ENCODE peak calls at places on chromosome 9, in seven cellular contexts. X is uterus, G is ovary, N is kidney epithelial cell, M is HFF-Myc, D is sigmoid colon, K is tibial artery. I is an unnamed sample.

GRCh38 chr9:86324308-86324707 is 29.9 kb downstream of the TUT7 start:
- DNase-seq in X (no peak), G (no peak), N (no peak), M (no peak), D (no peak), K (no peak), I (peak)

GRCh38 chr9:115000217-115000639 is 69.8 kb upstream of the TNFSF8 start:
- DNase-seq in X (no peak), G (no peak), N (no peak), M (no peak), D (no peak), K (no peak), I (no peak)

GRCh38 chr9:133730994-133731715 is 7.0 kb downstream of the SARDH start:
- DNase-seq in X (no peak), G (peak), N (no peak), M (no peak), D (peak), K (no peak), I (no peak)

GRCh38 chr9:132946216-132946615 is 1.8 kb upstream of the TSC1 start:
- DNase-seq in X (no peak), G (no peak), N (no peak), M (no peak), D (no peak), K (no peak), I (no peak)

GRCh38 chr9:114046876-114047275 is 31.2 kb downstream of the AMBP start:
- DNase-seq in X (no peak), G (no peak), N (no peak), M (peak), D (no peak), K (no peak), I (no peak)

GRCh38 chr9:76086521-76086920 is 196.0 kb downstream of the PCSK5 start:
- DNase-seq in X (no peak), G (no peak), N (no peak), M (no peak), D (no peak), K (no peak), I (no peak)

GRCh38 chr9:89743576-89744254 is 138.9 kb downstream of the GADD45G start:
- DNase-seq in X (no peak), G (no peak), N (no peak), M (no peak), D (no peak), K (no peak), I (no peak)

GRCh38 chr9:104934686-104935413 is 6.9 kb upstream of the ABCA1 start:
- DNase-seq in X (no peak), G (no peak), N (no peak), M (no peak), D (no peak), K (no peak), I (no peak)

GRCh38 chr9:119370816-119371215 is 1.6 kb upstream of the BRINP1 start:
- DNase-seq in X (no peak), G (peak), N (no peak), M (peak), D (no peak), K (no peak), I (peak)

GRCh38 chr9:131839281-131840084 is 99.6 kb upstream of the RAPGEF1 start:
- DNase-seq in X (no peak), G (no peak), N (peak), M (peak), D (no peak), K (no peak), I (peak)

GRCh38 chr9:69809304-69809863 is 11.2 kb upstream of the CFAP95 start:
- DNase-seq in X (no peak), G (no peak), N (no peak), M (no peak), D (no peak), K (no peak), I (no peak)

GRCh38 chr9:5110867-5111681 is 74.4 kb downstream of the INSL6 start:
- DNase-seq in X (no peak), G (no peak), N (no peak), M (no peak), D (peak), K (peak), I (no peak)

GRCh38 chr9:115969096-115969495 is 184.5 kb upstream of the PAPPA start:
- DNase-seq in X (no peak), G (no peak), N (peak), M (no peak), D (no peak), K (no peak), I (no peak)

GRCh38 chr9:130129425-130130061 is 42.7 kb upstream of the NCS1 start:
- DNase-seq in X (no peak), G (no peak), N (no peak), M (no peak), D (no peak), K (no peak), I (no peak)

DNA sequence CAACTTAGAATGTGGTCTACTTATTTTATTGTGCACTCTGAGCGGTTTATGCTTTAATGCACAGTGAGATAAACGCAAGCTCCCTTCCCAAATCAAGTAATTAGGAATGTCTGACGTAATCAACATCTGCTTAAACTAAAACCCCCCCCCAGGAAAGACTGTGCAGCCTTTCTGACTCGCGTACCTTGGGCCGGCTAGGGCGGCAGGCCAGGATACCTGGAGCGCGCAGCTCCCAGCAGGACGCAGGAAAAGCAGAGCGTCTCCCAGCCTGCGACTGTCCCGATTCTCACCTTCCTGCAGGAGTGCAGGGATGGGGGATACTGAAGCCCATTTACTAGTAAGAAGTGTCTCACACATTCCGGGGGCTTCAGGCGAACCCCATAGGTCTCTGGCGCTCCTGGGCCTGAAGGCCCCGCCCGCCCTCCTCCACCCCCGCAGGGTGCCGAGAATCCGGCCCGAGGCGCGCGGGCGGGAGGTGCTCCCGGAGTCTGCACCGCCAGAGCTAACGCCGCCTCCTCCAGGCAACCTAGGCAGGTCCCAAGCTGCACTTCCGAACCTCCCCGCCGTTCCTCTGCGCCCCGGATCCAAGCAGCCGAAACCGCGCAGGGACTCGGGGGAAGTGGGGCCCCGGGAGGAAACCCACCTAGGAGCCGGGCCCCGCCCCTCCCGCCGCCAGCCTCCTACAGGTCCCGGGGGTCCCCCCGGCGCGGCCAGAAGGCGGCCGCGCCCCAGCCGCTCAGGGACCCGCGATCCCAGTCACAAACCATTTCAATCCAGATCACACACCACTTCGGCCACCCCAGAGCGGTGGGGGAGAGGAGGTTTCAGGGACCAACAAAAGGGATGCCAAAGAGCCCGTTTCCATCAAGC is 1.4 kb downstream of the ROR2 start:
- DNase-seq in X (peak), G (peak), N (no peak), M (no peak), D (peak), K (no peak), I (no peak)
- H3K4me3 ChIP-seq in X (peak), G (peak), N (peak), M (peak), D (peak), K (peak), I (peak)

GRCh38 chr9:33950371-33950770 is 98.3 kb downstream of the UBAP2 start:
- DNase-seq in X (no peak), G (no peak), N (no peak), M (no peak), D (no peak), K (no peak), I (no peak)
- TF ChIP-seq CTCF in X (no peak), G (no peak), N (no peak), M (no peak), D (no peak), K (no peak), I (no peak)

GRCh38 chr9:120439147-120439546 is 140.8 kb downstream of the CDK5RAP2 start:
- DNase-seq in X (no peak), G (no peak), N (no peak), M (no peak), D (no peak), K (no peak), I (no peak)
- H3K4me3 ChIP-seq in X (no peak), G (no peak), N (no peak), M (no peak), D (no peak), K (no peak), I (no peak)

GRCh38 chr9:126661521-126662251 is 48.0 kb downstream of the LMX1B start:
- DNase-seq in X (no peak), G (no peak), N (peak), M (no peak), D (no peak), K (no peak), I (no peak)
- TF ChIP-seq CTCF in X (no peak), G (no peak), N (peak), M (no peak), D (no peak), K (no peak), I (no peak)

GRCh38 chr9:6922124-6922676 is 164.4 kb downstream of the KDM4C start:
- DNase-seq in X (no peak), G (no peak), N (no peak), M (no peak), D (no peak), K (no peak), I (no peak)
- H3K4me3 ChIP-seq in X (no peak), G (no peak), N (no peak), M (no peak), D (no peak), K (no peak), I (no peak)